ENCODE peak calls at places on chromosomes 4 and X, in six cellular contexts. Q is fibroblast of pulmonary artery; S is mesendoderm; D is EH; H is activated CD8-positive, alpha-beta memory T cell treated with anti-CD3 and anti-CD28 coated beads for 48 hours; F is neural crest cell. K is an unnamed sample.

GRCh38 chrX:154430916-154431315 is 2.4 kb downstream of the ATP6AP1 start:
- DNase-seq in H (no peak), S (no peak), F (no peak), Q (no peak), D (no peak), K (no peak)

GRCh38 chrX:133444196-133444595 is 28.9 kb upstream of the GPC4 start:
- DNase-seq in S (no peak), F (no peak), H (no peak), Q (no peak), D (no peak), K (no peak)

GRCh38 chr4:48756689-48757220 is 23.3 kb downstream of the FRYL start:
- DNase-seq in H (no peak), F (no peak), D (peak; percentile 33), Q (no peak), S (no peak), K (no peak)

GRCh38 chrX:3990569-3990968 is 277.1 kb upstream of the PRKX start:
- DNase-seq in Q (no peak), H (no peak), S (peak; percentile 17), D (no peak), F (no peak), K (no peak)

GRCh38 chrX:107542500-107542899 is 85.8 kb upstream of the PRPS1 start:
- DNase-seq in Q (peak; percentile 14), H (no peak), D (peak; percentile 23), S (peak; percentile 72), F (peak; percentile 2), K (no peak)

GRCh38 chr4:132592340-132592739 is 556.8 kb upstream of the PCDH10 start:
- DNase-seq in F (no peak), D (no peak), H (no peak), Q (no peak), S (no peak), K (no peak)

GRCh38 chr4:138243369-138243768 is 1.2 kb upstream of the SLC7A11 start:
- DNase-seq in Q (no peak), D (no peak), F (no peak), H (no peak), S (no peak), K (no peak)

GRCh38 chr4:24212642-24213041 is 322.8 kb upstream of the PPARGC1A start:
- DNase-seq in H (no peak), D (no peak), S (peak; percentile 68), F (no peak), Q (no peak), K (no peak)

GRCh38 chrX:48890296-48890925 is 7.2 kb downstream of the TIMM17B start:
- DNase-seq in H (no peak), Q (no peak), D (no peak), S (peak; percentile 43), F (no peak), K (no peak)

GRCh38 chrX:116317409-116317808 is 119.0 kb upstream of the SLC6A14 start:
- DNase-seq in F (no peak), Q (peak; percentile 72), H (no peak), D (peak; percentile 0), S (peak; percentile 14), K (no peak)

GRCh38 chr4:81366786-81367185 is 104.9 kb downstream of the RASGEF1B start:
- DNase-seq in H (no peak), D (no peak), F (no peak), Q (no peak), S (no peak), K (no peak)

GRCh38 chrX:96761566-96761965 is 76.9 kb downstream of the DIAPH2 start:
- DNase-seq in D (no peak), Q (no peak), S (no peak), H (no peak), F (no peak), K (no peak)

GRCh38 chr4:146370841-146371240 is 150.9 kb downstream of the SLC10A7 start:
- DNase-seq in D (peak; percentile 81), Q (peak; percentile 4), F (no peak), H (no peak), S (no peak), K (no peak)

K was measured in HuH-7.5.